ENCODE peak calls at places on chromosomes 2 and 18, in six cellular contexts. K is H7, B is neuronal stem cell, J is ascending aorta, O is transverse colon, E is colonic mucosa. U is an unnamed sample.

GRCh38 chr2:99278793-99279291 is 22.2 kb downstream of the LYG1 start:
- DNase-seq in K (no peak), B (no peak), J (no peak), O (no peak), E (no peak), U (peak)

GRCh38 chr2:100819365-100820345 is at the start of gene NPAS2:
- DNase-seq in K (peak), B (no peak), J (peak), O (peak), E (peak), U (peak)

GRCh38 chr2:64111426-64111825 is 32.8 kb downstream of the PELI1 start:
- DNase-seq in K (no peak), B (no peak), J (no peak), O (no peak), E (no peak), U (no peak)

GRCh38 chr2:64770781-64771334 is 117.1 kb upstream of the SERTAD2 start:
- DNase-seq in K (no peak), B (no peak), J (no peak), O (peak), E (peak), U (peak)

GRCh38 chr18:31112804-31113203 is 10.6 kb upstream of the DSC2 start:
- DNase-seq in K (no peak), B (no peak), J (no peak), O (no peak), E (no peak), U (no peak)

GRCh38 chr2:64934530-64934929 is 54.7 kb upstream of the SLC1A4 start:
- DNase-seq in K (no peak), B (no peak), J (no peak), O (peak), E (peak), U (no peak)

GRCh38 chr2:509888-510287 is 167.3 kb downstream of the TMEM18 start:
- DNase-seq in K (no peak), B (no peak), J (no peak), O (no peak), E (no peak), U (no peak)

GRCh38 chr2:23554054-23554697 is 169.2 kb downstream of the KLHL29 start:
- DNase-seq in K (no peak), B (no peak), J (peak), O (peak), E (no peak), U (no peak)

GRCh38 chr2:112006076-112006410 is 49.0 kb upstream of the TMEM87B start:
- DNase-seq in K (no peak), B (no peak), J (no peak), O (no peak), E (no peak), U (peak)

GRCh38 chr2:231369580-231370428 is 25.7 kb upstream of the B3GNT7 start:
- DNase-seq in K (peak), B (no peak), J (no peak), O (no peak), E (no peak), U (no peak)

GRCh38 chr2:231640646-231641111 is 48.0 kb downstream of the TEX44 start:
- DNase-seq in K (peak), B (no peak), J (peak), O (peak), E (peak), U (peak)

GRCh38 chr18:10404148-10404547 is 50.3 kb upstream of the APCDD1 start:
- DNase-seq in K (no peak), B (peak), J (no peak), O (no peak), E (no peak), U (no peak)

GRCh38 chr2:178106053-178106452 is 6.2 kb upstream of the RBM45 start:
- DNase-seq in K (no peak), B (no peak), J (no peak), O (no peak), E (no peak), U (no peak)

GRCh38 chr18:80143876-80144275 is 34.8 kb downstream of the ADNP2 start:
- DNase-seq in K (no peak), B (no peak), J (no peak), O (no peak), E (no peak), U (peak)

GRCh38 chr2:30217644-30218361 is 13.5 kb upstream of the LBH start:
- DNase-seq in K (peak), B (no peak), J (peak), O (peak), E (peak), U (peak)

GRCh38 chr2:73233154-73233931 is at the start of gene PRADC1:
- DNase-seq in K (peak), B (peak), J (peak), O (peak), E (peak), U (peak)

GRCh38 chr2:229407170-229407569 is 136.1 kb upstream of the PID1 start:
- DNase-seq in K (no peak), B (no peak), J (peak), O (peak), E (peak), U (peak)

GRCh38 chr2:101725515-101726192 is 28.1 kb downstream of the MAP4K4 start:
- DNase-seq in K (peak), B (no peak), J (no peak), O (no peak), E (no peak), U (no peak)

GRCh38 chr2:37683926-37684780 is 12.7 kb upstream of the CDC42EP3 start:
- DNase-seq in K (no peak), B (no peak), J (no peak), O (no peak), E (no peak), U (peak)

GRCh38 chr2:52918551-52918950 is 849.1 kb upstream of the CHAC2 start:
- DNase-seq in K (no peak), B (no peak), J (no peak), O (no peak), E (no peak), U (peak)

GRCh38 chr2:146734042-146734715 is 1110.7 kb upstream of the ACVR2A start:
- DNase-seq in K (peak), B (peak), J (no peak), O (no peak), E (no peak), U (peak)

GRCh38 chr18:57970356-57971095 is 73.5 kb upstream of the NEDD4L start:
- DNase-seq in K (peak), B (no peak), J (no peak), O (no peak), E (peak), U (no peak)

GRCh38 chr18:49898421-49898820 is 85.1 kb upstream of the ACAA2 start:
- DNase-seq in K (peak), B (peak), J (no peak), O (peak), E (peak), U (peak)

GRCh38 chr2:112821142-112821541 is 15.4 kb downstream of the IL1B start:
- DNase-seq in K (peak), B (no peak), J (no peak), O (no peak), E (no peak), U (no peak)

GRCh38 chr2:136363921-136364320 is 246.0 kb upstream of the CXCR4 start:
- DNase-seq in K (no peak), B (no peak), J (no peak), O (no peak), E (no peak), U (no peak)

GRCh38 chr2:171483793-171484192 is 38.5 kb upstream of the CYBRD1 start:
- DNase-seq in K (no peak), B (no peak), J (no peak), O (no peak), E (no peak), U (no peak)

GRCh38 chr2:160783481-160783880 is 289.9 kb upstream of the RBMS1 start:
- DNase-seq in K (no peak), B (no peak), J (no peak), O (no peak), E (no peak), U (peak)

GRCh38 chr2:61566566-61566965 is 28.4 kb upstream of the XPO1 start:
- DNase-seq in K (no peak), B (no peak), J (no peak), O (no peak), E (no peak), U (no peak)

GRCh38 chr2:1402064-1402463 is 11.2 kb upstream of the TPO start:
- DNase-seq in K (no peak), B (no peak), J (no peak), O (no peak), E (no peak), U (no peak)

GRCh38 chr2:37581433-37581832 is 90.0 kb downstream of the CDC42EP3 start:
- DNase-seq in K (no peak), B (no peak), J (no peak), O (no peak), E (no peak), U (no peak)

GRCh38 chr18:3455090-3455640 is 5.2 kb downstream of the TGIF1 start:
- DNase-seq in K (peak), B (no peak), J (no peak), O (no peak), E (no peak), U (no peak)

GRCh38 chr2:9306910-9307309 is 100.3 kb downstream of the ASAP2 start:
- DNase-seq in K (no peak), B (no peak), J (no peak), O (no peak), E (no peak), U (no peak)

GRCh38 chr2:111667001-111667400 is 217.0 kb downstream of the ANAPC1 start:
- DNase-seq in K (no peak), B (no peak), J (peak), O (no peak), E (peak), U (no peak)

GRCh38 chr18:32450026-32450681 is 20.5 kb downstream of the GAREM1 start:
- DNase-seq in K (no peak), B (no peak), J (no peak), O (no peak), E (no peak), U (no peak)

GRCh38 chr18:76923485-76924085 is 101.2 kb downstream of the ZNF236 start:
- DNase-seq in K (peak), B (peak), J (no peak), O (peak), E (no peak), U (peak)

GRCh38 chr2:30368258-30368657 is 78.8 kb upstream of the LCLAT1 start:
- DNase-seq in K (no peak), B (no peak), J (no peak), O (no peak), E (no peak), U (no peak)

GRCh38 chr2:14297340-14297739 is 335.2 kb upstream of the LRATD1 start:
- DNase-seq in K (no peak), B (no peak), J (no peak), O (no peak), E (no peak), U (no peak)

GRCh38 chr2:96146151-96146880 is 1.1 kb upstream of the DUSP2 start:
- DNase-seq in K (peak), B (no peak), J (peak), O (peak), E (no peak), U (no peak)

GRCh38 chr2:16281451-16282330 is 341.3 kb downstream of the MYCN start:
- DNase-seq in K (peak), B (no peak), J (no peak), O (no peak), E (no peak), U (peak)

GRCh38 chr2:175853110-175853509 is 149.0 kb downstream of the LNPK start:
- DNase-seq in K (no peak), B (no peak), J (no peak), O (no peak), E (no peak), U (no peak)

GRCh38 chr2:122663737-122664136 is 908.3 kb downstream of the TSN start:
- DNase-seq in K (no peak), B (no peak), J (no peak), O (no peak), E (no peak), U (no peak)

GRCh38 chr2:122656403-122656802 is 901.0 kb downstream of the TSN start:
- DNase-seq in K (no peak), B (no peak), J (no peak), O (no peak), E (no peak), U (no peak)

DNA sequence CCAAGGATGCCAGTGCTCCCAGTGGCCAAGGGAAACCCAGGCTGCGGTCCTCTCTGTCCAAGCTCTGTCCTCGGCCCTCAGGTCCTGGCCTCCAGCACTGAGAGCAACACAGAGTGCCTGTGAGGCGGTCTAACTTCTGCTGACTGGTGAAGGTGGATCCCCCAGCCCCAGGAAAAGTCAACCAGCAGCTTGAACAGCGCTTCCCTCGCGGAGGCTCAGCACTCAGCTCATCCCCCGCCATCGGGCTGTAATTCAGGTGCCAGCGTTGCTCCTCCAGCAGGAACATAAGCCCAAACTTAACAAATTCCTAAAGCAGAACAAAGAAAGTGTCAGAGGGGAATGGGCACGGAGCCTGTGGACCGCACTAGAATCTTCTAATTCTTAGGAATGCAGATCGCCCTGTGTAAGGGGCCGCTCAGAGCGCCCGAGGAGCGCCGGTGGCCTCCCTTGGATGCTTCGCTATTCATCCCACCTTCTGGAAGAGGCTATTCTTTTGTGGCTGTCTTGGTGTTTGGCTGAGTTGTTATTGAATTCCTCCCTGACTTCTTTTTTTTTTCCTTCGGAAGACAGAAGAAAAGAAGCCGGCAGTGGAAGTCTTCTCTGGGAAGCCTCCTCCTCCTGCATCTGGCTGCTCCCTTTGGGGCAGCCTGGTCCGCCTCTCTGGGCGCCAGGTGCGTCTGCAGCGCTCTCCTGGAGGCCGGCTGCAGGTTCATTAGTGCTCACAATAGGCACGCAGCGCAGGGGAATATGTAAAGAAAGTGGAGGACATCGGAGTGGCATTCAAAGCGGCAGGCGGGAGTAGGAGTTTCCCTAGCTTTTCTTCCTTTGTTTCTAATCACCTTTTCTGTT is 905.6 kb downstream of the TSN start:
- DNase-seq in K (peak), B (peak), J (no peak), O (no peak), E (no peak), U (no peak)
- H3K4me3 ChIP-seq in K (peak), B (peak), J (no peak), O (no peak), E (no peak), U (no peak)

GRCh38 chr2:168453404-168453803 is 2.7 kb upstream of the CERS6 start:
- DNase-seq in K (no peak), B (no peak), J (no peak), O (no peak), E (no peak), U (no peak)

GRCh38 chr2:168456526-168457176 is 579 bp downstream of the CERS6 start:
- DNase-seq in K (peak), B (peak), J (peak), O (peak), E (peak), U (peak)

GRCh38 chr2:168455692-168456525 is at the start of gene CERS6:
- DNase-seq in K (peak), B (peak), J (peak), O (peak), E (peak), U (peak)

GRCh38 chr2:168452781-168453180 is 3.3 kb upstream of the CERS6 start:
- DNase-seq in K (no peak), B (no peak), J (no peak), O (no peak), E (no peak), U (no peak)

GRCh38 chr2:168454737-168455691 is 1.1 kb upstream of the CERS6 start:
- DNase-seq in K (no peak), B (no peak), J (no peak), O (no peak), E (no peak), U (no peak)
- H3K4me3 ChIP-seq in K (peak), B (no peak), J (peak), O (peak), E (peak), U (peak)

GRCh38 chr18:5546660-5547059 is 2.9 kb upstream of the EPB41L3 start:
- DNase-seq in K (peak), B (peak), J (no peak), O (no peak), E (no peak), U (peak)

GRCh38 chr18:5543854-5544389 is at the start of gene EPB41L3:
- DNase-seq in K (peak), B (no peak), J (peak), O (peak), E (peak), U (peak)

GRCh38 chr18:5538541-5538940 is 5.3 kb downstream of the EPB41L3 start:
- DNase-seq in K (peak), B (peak), J (no peak), O (no peak), E (no peak), U (no peak)

GRCh38 chr18:5543036-5543671 is 643 bp downstream of the EPB41L3 start:
- DNase-seq in K (peak), B (peak), J (no peak), O (no peak), E (no peak), U (no peak)

DNA sequence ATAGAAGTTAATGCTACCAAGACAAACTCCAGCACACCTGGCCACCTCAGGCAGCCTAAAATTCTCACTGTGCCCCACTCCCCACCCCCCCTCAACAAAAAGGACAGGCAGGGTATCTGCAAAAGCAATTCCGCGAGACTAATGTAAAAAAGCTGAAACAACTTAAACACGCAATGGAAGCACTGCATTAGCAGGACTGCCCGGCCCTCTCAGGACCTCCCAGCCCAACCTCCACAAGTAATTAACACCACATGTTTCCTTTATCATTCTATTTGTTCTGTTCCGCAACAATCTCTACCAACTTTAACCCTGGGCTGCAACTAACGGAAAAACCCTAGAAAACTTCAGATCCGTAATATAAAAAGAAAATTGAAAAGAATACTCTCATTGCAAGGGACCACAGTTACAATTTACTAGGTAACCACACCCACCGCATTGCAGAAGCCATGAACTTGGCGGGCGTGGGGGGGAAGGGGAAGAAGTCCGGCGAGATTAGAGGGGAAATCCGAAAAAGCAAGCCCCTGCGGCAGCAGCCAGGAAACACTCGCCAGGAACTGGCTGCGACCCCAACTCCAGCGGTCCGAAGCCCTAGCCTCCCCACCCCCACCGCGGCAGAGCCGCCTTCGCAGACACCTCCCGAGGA is 1.3 kb downstream of the EPB41L3 start:
- DNase-seq in K (peak), B (no peak), J (no peak), O (peak), E (peak), U (peak)
- H3K4me3 ChIP-seq in K (peak), B (peak), J (peak), O (peak), E (peak), U (peak)

DNA sequence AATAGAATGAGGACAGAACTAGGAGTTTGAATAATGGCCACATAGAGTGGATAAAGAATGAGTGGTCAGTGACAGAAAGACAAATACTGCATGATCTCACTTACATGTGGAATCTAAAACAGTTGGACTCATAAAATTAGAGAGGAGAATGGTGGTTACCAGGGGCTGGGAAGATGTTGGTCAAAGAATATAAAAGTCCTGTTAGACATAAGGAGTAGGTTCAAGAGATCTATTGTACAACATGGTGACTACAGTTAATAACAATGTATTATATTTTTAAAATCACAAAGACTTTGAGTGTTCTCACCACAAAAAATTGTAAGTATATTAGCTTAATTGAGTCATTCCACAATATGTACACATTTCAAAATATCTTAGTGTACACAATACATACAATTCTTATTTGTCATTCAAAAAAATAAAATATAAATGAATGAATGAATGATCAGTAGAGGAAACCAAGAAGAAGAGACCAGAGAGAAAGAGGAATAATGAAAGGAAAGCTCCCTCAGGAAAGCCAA is 177.9 kb upstream of the VRK2 start:
- DNase-seq in K (no peak), B (no peak), J (no peak), O (no peak), E (no peak), U (no peak)
- H3K4me3 ChIP-seq in K (no peak), B (no peak), J (no peak), O (no peak), E (no peak), U (no peak)

GRCh38 chr2:189783451-189783926 is 650 bp downstream of the ORMDL1 start:
- DNase-seq in K (peak), B (no peak), J (no peak), O (no peak), E (no peak), U (peak)

GRCh38 chr2:189783927-189784867 is at the start of the genes ORMDL1 and PMS1:
- DNase-seq in K (peak), B (peak), J (peak), O (peak), E (peak), U (peak)

DNA sequence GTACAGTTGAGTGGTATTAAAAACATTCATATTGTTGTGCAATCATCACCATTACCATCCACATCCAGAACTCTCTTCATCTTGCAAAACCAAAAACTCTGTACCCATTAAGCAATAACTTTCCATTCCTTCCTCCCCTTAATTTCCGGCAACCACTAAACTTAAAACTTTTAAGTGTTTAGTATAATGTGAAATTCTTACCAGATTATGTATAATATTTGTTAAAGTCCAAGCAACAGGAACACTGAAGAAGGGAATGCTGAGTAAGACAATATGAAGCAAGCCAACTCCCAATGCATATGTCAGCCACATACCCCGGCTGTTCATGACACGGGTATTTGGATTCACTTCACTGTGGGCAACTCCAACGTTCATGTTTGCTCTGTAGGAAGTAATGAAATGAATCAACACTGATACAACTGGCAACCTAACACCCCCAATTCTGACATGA is 1.9 kb downstream of the ORMDL1 start:
- DNase-seq in K (no peak), B (no peak), J (no peak), O (no peak), E (no peak), U (peak)
- H3K4me3 ChIP-seq in K (no peak), B (no peak), J (peak), O (no peak), E (no peak), U (peak)

U was measured in cardiac fibroblast.